ENCODE peak calls at places on chromosomes 6 and 20, in six cellular contexts. G is CD4-positive, alpha-beta memory T cell; E is T-helper 2 cell; R is caudate nucleus; B is germinal center; Y is mammary epithelial cell. H is an unnamed sample.

GRCh38 chr6:44662461-44663121 is 275.1 kb downstream of the CDC5L start:
- DNase-seq in G (no peak), E (no peak), R (no peak), B (no peak), Y (no peak), H (peak; percentile 84)

GRCh38 chr6:13362432-13362831 is 34.1 kb upstream of the TBC1D7 start:
- DNase-seq in G (no peak), E (no peak), R (no peak), B (no peak), Y (no peak), H (peak; percentile 39)

GRCh38 chr20:36754656-36755222 is 8.8 kb upstream of the NDRG3 start:
- DNase-seq in G (peak; percentile 48), E (peak; percentile 7), R (peak; percentile 22), B (peak; percentile 64), Y (peak; percentile 53), H (peak; percentile 78)

GRCh38 chr20:11103866-11104265 is 430.1 kb upstream of the JAG1 start:
- DNase-seq in G (no peak), E (no peak), R (no peak), B (no peak), Y (peak; percentile 22), H (peak; percentile 18)

GRCh38 chr6:111573118-111573883 is 32.4 kb downstream of the TRAF3IP2 start:
- DNase-seq in G (no peak), E (no peak), R (peak; percentile 19), B (no peak), Y (peak; percentile 91), H (peak; percentile 76)

GRCh38 chr6:67717281-67717680 is 917.8 kb upstream of the ADGRB3 start:
- DNase-seq in G (no peak), E (no peak), R (no peak), B (no peak), Y (no peak), H (no peak)

GRCh38 chr20:57361517-57361916 is 10.5 kb downstream of the RAE1 start:
- DNase-seq in G (no peak), E (no peak), R (no peak), B (no peak), Y (peak; percentile 81), H (peak; percentile 90)

GRCh38 chr6:10146723-10147451 is 268.0 kb downstream of the TFAP2A start:
- DNase-seq in G (no peak), E (no peak), R (peak; percentile 41), B (peak; percentile 12), Y (peak; percentile 46), H (peak; percentile 72)

GRCh38 chr20:14336667-14337066 is 745 bp downstream of the FLRT3 start:
- DNase-seq in G (no peak), E (no peak), R (peak; percentile 24), B (no peak), Y (peak; percentile 43), H (no peak)

GRCh38 chr6:166933396-166933795 is 23.0 kb downstream of the RNASET2 start:
- DNase-seq in G (no peak), E (no peak), R (no peak), B (no peak), Y (no peak), H (no peak)

GRCh38 chr20:23167436-23167835 is 81.3 kb upstream of the CD93 start:
- DNase-seq in G (no peak), E (no peak), R (no peak), B (no peak), Y (no peak), H (no peak)

GRCh38 chr6:53956068-53956711 is 155.1 kb upstream of the MLIP start:
- DNase-seq in G (no peak), E (no peak), R (peak; percentile 67), B (peak; percentile 9), Y (peak; percentile 54), H (peak; percentile 75)

GRCh38 chr6:146289816-146290588 is 253.6 kb upstream of the RAB32 start:
- DNase-seq in G (no peak), E (no peak), R (no peak), B (no peak), Y (peak; percentile 50), H (peak; percentile 80)

GRCh38 chr6:113630365-113630737 is 226.8 kb upstream of the MARCKS start:
- DNase-seq in G (no peak), E (no peak), R (no peak), B (no peak), Y (peak; percentile 73), H (peak; percentile 55)

GRCh38 chr6:145339089-145339488 is 396.2 kb downstream of the EPM2A start:
- DNase-seq in G (no peak), E (no peak), R (no peak), B (no peak), Y (no peak), H (no peak)

GRCh38 chr6:86856937-86857563 is 80.3 kb upstream of the HTR1E start:
- DNase-seq in G (no peak), E (no peak), R (peak; percentile 31), B (no peak), Y (peak; percentile 33), H (peak; percentile 35)

GRCh38 chr6:166862287-166862977 is 93.9 kb downstream of the RNASET2 start:
- DNase-seq in G (peak; percentile 36), E (peak; percentile 24), R (no peak), B (peak; percentile 16), Y (no peak), H (no peak)

GRCh38 chr6:81843302-81843701 is 90.8 kb upstream of the TENT5A start:
- DNase-seq in G (no peak), E (no peak), R (no peak), B (no peak), Y (no peak), H (no peak)

GRCh38 chr6:1226208-1227099 is 85.4 kb upstream of the FOXQ1 start:
- DNase-seq in G (no peak), E (no peak), R (no peak), B (no peak), Y (no peak), H (no peak)

GRCh38 chr6:158411998-158412397 is 99.7 kb downstream of the TULP4 start:
- DNase-seq in G (no peak), E (no peak), R (no peak), B (no peak), Y (peak; percentile 88), H (peak; percentile 11)

GRCh38 chr6:20946037-20946436 is 411.8 kb downstream of the CDKAL1 start:
- DNase-seq in G (no peak), E (no peak), R (no peak), B (no peak), Y (peak; percentile 85), H (peak; percentile 19)

GRCh38 chr6:34462561-34462971 is 3.3 kb upstream of the PACSIN1 start:
- DNase-seq in G (no peak), E (no peak), R (no peak), B (no peak), Y (no peak), H (peak; percentile 57)

GRCh38 chr6:88982720-88983119 is 19.3 kb upstream of the RNGTT start:
- DNase-seq in G (peak; percentile 60), E (no peak), R (peak; percentile 2), B (peak; percentile 41), Y (peak; percentile 78), H (peak; percentile 71)

GRCh38 chr20:19758888-19759331 is 852 bp downstream of the RIN2 start:
- DNase-seq in G (no peak), E (no peak), R (peak; percentile 37), B (peak; percentile 25), Y (peak; percentile 21), H (peak; percentile 8)

GRCh38 chr20:17630806-17631195 is 51.2 kb downstream of the RRBP1 start:
- DNase-seq in G (no peak), E (no peak), R (no peak), B (no peak), Y (no peak), H (no peak)

GRCh38 chr6:132614554-132614953 is 9.5 kb downstream of the TAAR2 start:
- DNase-seq in G (no peak), E (no peak), R (no peak), B (no peak), Y (peak; percentile 68), H (no peak)

GRCh38 chr20:11267131-11267761 is 593.4 kb upstream of the JAG1 start:
- DNase-seq in G (no peak), E (no peak), R (peak; percentile 67), B (no peak), Y (peak; percentile 99), H (peak; percentile 97)

GRCh38 chr6:161048636-161049035 is 57.1 kb downstream of the MAP3K4 start:
- DNase-seq in G (no peak), E (no peak), R (no peak), B (no peak), Y (no peak), H (peak; percentile 20)